ENCODE peak calls at places on chromosomes 1 and 21, in seven cellular contexts. One of them, this sample, is unnamed.

GRCh38 chr21:31182231-31183129 is 144.2 kb upstream of the KRTAP19-8 start:
- DNase-seq in prostate gland: no peak
- DNase-seq in OCI-LY7: no peak
- DNase-seq in GM23338: no peak
- DNase-seq in LoVo: no peak
- DNase-seq in stimulated activated CD8-positive, alpha-beta memory T cell treated with anti-CD3 and anti-CD28 coated beads, Interleukin-7, amount 100 ng/mL, for 4 hours: peak
- DNase-seq in suprapubic skin: no peak
- DNase-seq in this sample: no peak

GRCh38 chr1:56894014-56894413 is 39.4 kb downstream of the C8A start:
- DNase-seq in OCI-LY7: no peak
- DNase-seq in suprapubic skin: no peak
- DNase-seq in prostate gland: no peak
- DNase-seq in LoVo: no peak
- DNase-seq in GM23338: no peak
- DNase-seq in stimulated activated CD8-positive, alpha-beta memory T cell treated with anti-CD3 and anti-CD28 coated beads, Interleukin-7, amount 100 ng/mL, for 4 hours: no peak
- DNase-seq in this sample: no peak

GRCh38 chr1:9270290-9270900 is 22.3 kb upstream of the SPSB1 start:
- DNase-seq in GM23338: no peak
- DNase-seq in prostate gland: peak
- DNase-seq in LoVo: no peak
- DNase-seq in stimulated activated CD8-positive, alpha-beta memory T cell treated with anti-CD3 and anti-CD28 coated beads, Interleukin-7, amount 100 ng/mL, for 4 hours: no peak
- DNase-seq in suprapubic skin: no peak
- DNase-seq in OCI-LY7: no peak
- DNase-seq in this sample: no peak

GRCh38 chr1:216045400-216045799 is 377.8 kb downstream of the USH2A start:
- DNase-seq in suprapubic skin: no peak
- DNase-seq in GM23338: no peak
- DNase-seq in stimulated activated CD8-positive, alpha-beta memory T cell treated with anti-CD3 and anti-CD28 coated beads, Interleukin-7, amount 100 ng/mL, for 4 hours: no peak
- DNase-seq in OCI-LY7: no peak
- DNase-seq in LoVo: no peak
- DNase-seq in prostate gland: no peak
- DNase-seq in this sample: peak

GRCh38 chr1:77245724-77246294 is 26.6 kb upstream of the PIGK start:
- DNase-seq in prostate gland: no peak
- DNase-seq in stimulated activated CD8-positive, alpha-beta memory T cell treated with anti-CD3 and anti-CD28 coated beads, Interleukin-7, amount 100 ng/mL, for 4 hours: no peak
- DNase-seq in GM23338: no peak
- DNase-seq in LoVo: no peak
- DNase-seq in suprapubic skin: no peak
- DNase-seq in OCI-LY7: no peak
- DNase-seq in this sample: no peak

GRCh38 chr1:83839566-83840173 is 159.3 kb downstream of the TTLL7 start:
- DNase-seq in stimulated activated CD8-positive, alpha-beta memory T cell treated with anti-CD3 and anti-CD28 coated beads, Interleukin-7, amount 100 ng/mL, for 4 hours: no peak
- DNase-seq in OCI-LY7: no peak
- DNase-seq in LoVo: no peak
- DNase-seq in GM23338: no peak
- DNase-seq in prostate gland: no peak
- DNase-seq in suprapubic skin: no peak
- DNase-seq in this sample: no peak

GRCh38 chr1:8747879-8748825 is 69.3 kb downstream of the RERE start:
- DNase-seq in prostate gland: no peak
- DNase-seq in suprapubic skin: no peak
- DNase-seq in LoVo: no peak
- DNase-seq in OCI-LY7: no peak
- DNase-seq in GM23338: no peak
- DNase-seq in stimulated activated CD8-positive, alpha-beta memory T cell treated with anti-CD3 and anti-CD28 coated beads, Interleukin-7, amount 100 ng/mL, for 4 hours: no peak
- DNase-seq in this sample: no peak

GRCh38 chr21:34313116-34313515 is 50.7 kb upstream of the KCNE2 start:
- DNase-seq in GM23338: no peak
- DNase-seq in stimulated activated CD8-positive, alpha-beta memory T cell treated with anti-CD3 and anti-CD28 coated beads, Interleukin-7, amount 100 ng/mL, for 4 hours: no peak
- DNase-seq in OCI-LY7: no peak
- DNase-seq in LoVo: no peak
- DNase-seq in prostate gland: no peak
- DNase-seq in suprapubic skin: no peak
- DNase-seq in this sample: no peak

GRCh38 chr1:175530981-175531380 is 212.4 kb downstream of the TNR start:
- DNase-seq in stimulated activated CD8-positive, alpha-beta memory T cell treated with anti-CD3 and anti-CD28 coated beads, Interleukin-7, amount 100 ng/mL, for 4 hours: no peak
- DNase-seq in OCI-LY7: no peak
- DNase-seq in prostate gland: no peak
- DNase-seq in GM23338: no peak
- DNase-seq in suprapubic skin: no peak
- DNase-seq in LoVo: no peak
- DNase-seq in this sample: no peak

GRCh38 chr1:170871868-170872267 is 63.5 kb upstream of the MROH9 start:
- DNase-seq in OCI-LY7: no peak
- DNase-seq in suprapubic skin: no peak
- DNase-seq in LoVo: no peak
- DNase-seq in prostate gland: no peak
- DNase-seq in stimulated activated CD8-positive, alpha-beta memory T cell treated with anti-CD3 and anti-CD28 coated beads, Interleukin-7, amount 100 ng/mL, for 4 hours: no peak
- DNase-seq in GM23338: no peak
- DNase-seq in this sample: no peak

GRCh38 chr1:20634594-20635084 is 1.4 kb downstream of the PINK1 start:
- DNase-seq in suprapubic skin: no peak
- DNase-seq in OCI-LY7: no peak
- DNase-seq in GM23338: peak
- DNase-seq in LoVo: peak
- DNase-seq in stimulated activated CD8-positive, alpha-beta memory T cell treated with anti-CD3 and anti-CD28 coated beads, Interleukin-7, amount 100 ng/mL, for 4 hours: no peak
- DNase-seq in prostate gland: peak
- DNase-seq in this sample: peak

This sample was measured in kidney glomerular epithelial cell.